ENCODE peak calls at places on chromosomes 6 and 20, in eight cellular contexts. K, J, D, M, B, Z, X and Y are unnamed samples.

GRCh38 chr6:153131037-153131981 is at the start of gene RGS17:
- DNase-seq in K (peak), J (peak), D (peak), M (peak), B (no peak), Z (peak), X (peak), Y (peak)

GRCh38 chr6:29011276-29011734 is 6.2 kb upstream of the ZNF311 start:
- DNase-seq in K (peak), J (peak), D (peak), M (peak), B (no peak), Z (peak), X (peak), Y (peak)

GRCh38 chr6:160088774-160089533 is 32.7 kb upstream of the SLC22A1 start:
- DNase-seq in K (no peak), J (no peak), D (no peak), M (no peak), B (no peak), Z (no peak), X (no peak), Y (no peak)

GRCh38 chr6:33312361-33313104 is 1.3 kb downstream of the TAPBP start:
- DNase-seq in K (peak), J (peak), D (peak), M (no peak), B (peak), Z (peak), X (peak), Y (peak)

GRCh38 chr6:2854394-2854982 is 12.8 kb upstream of the SERPINB1 start:
- DNase-seq in K (no peak), J (no peak), D (peak), M (no peak), B (peak), Z (no peak), X (no peak), Y (no peak)

GRCh38 chr20:23413862-23414422 is 7.3 kb downstream of the NAPB start:
- DNase-seq in K (no peak), J (no peak), D (no peak), M (no peak), B (no peak), Z (no peak), X (no peak), Y (no peak)

GRCh38 chr6:138264372-138264880 is 46.1 kb upstream of the PBOV1 start:
- DNase-seq in K (no peak), J (no peak), D (no peak), M (no peak), B (no peak), Z (no peak), X (no peak), Y (no peak)

GRCh38 chr20:13220857-13221297 is at the start of gene ISM1:
- DNase-seq in K (no peak), J (peak), D (no peak), M (peak), B (no peak), Z (peak), X (no peak), Y (no peak)

GRCh38 chr20:60410865-60411264 is 452.6 kb downstream of the CDH26 start:
- DNase-seq in K (no peak), J (no peak), D (no peak), M (no peak), B (no peak), Z (no peak), X (no peak), Y (no peak)

GRCh38 chr6:26158581-26159416 is 71.6 kb downstream of the HFE start:
- DNase-seq in K (peak), J (peak), D (peak), M (no peak), B (peak), Z (peak), X (peak), Y (peak)

GRCh38 chr20:50747275-50747674 is 15.9 kb downstream of the PARD6B start:
- DNase-seq in K (no peak), J (no peak), D (no peak), M (no peak), B (no peak), Z (no peak), X (no peak), Y (no peak)

GRCh38 chr20:33979094-33979493 is 14.6 kb upstream of the RALY start:
- DNase-seq in K (no peak), J (no peak), D (no peak), M (no peak), B (no peak), Z (no peak), X (no peak), Y (no peak)

GRCh38 chr6:44942201-44942600 is 385.9 kb upstream of the RUNX2 start:
- DNase-seq in K (no peak), J (no peak), D (no peak), M (no peak), B (no peak), Z (no peak), X (peak), Y (no peak)